ENCODE peak calls at places on chromosomes 4 and X, in five cellular contexts. One of them, this sample, is unnamed. For H3K4me1 and H3K27me3, the result is how much of the 10 kb centered on the place peaks cover.

GRCh38 chr4:148053298-148054003 is 321.6 kb downstream of the ARHGAP10 start:
- DNase-seq in neural progenitor cell: no peak
- DNase-seq in body of pancreas: no peak
- DNase-seq in tibial artery: no peak
- DNase-seq in sigmoid colon: no peak
- DNase-seq in this sample: no peak

GRCh38 chr4:4869380-4869723 is 9.9 kb downstream of the MSX1 start:
- DNase-seq in neural progenitor cell: peak
- DNase-seq in body of pancreas: no peak
- DNase-seq in tibial artery: no peak
- DNase-seq in sigmoid colon: no peak
- DNase-seq in this sample: no peak

GRCh38 chrX:20547649-20548051 is 280.9 kb upstream of the RPS6KA3 start:
- DNase-seq in neural progenitor cell: no peak
- DNase-seq in body of pancreas: peak
- DNase-seq in tibial artery: peak
- DNase-seq in sigmoid colon: no peak
- DNase-seq in this sample: peak

GRCh38 chr4:83114576-83114975 is at the start of gene PLAC8:
- DNase-seq in neural progenitor cell: no peak
- DNase-seq in body of pancreas: no peak
- DNase-seq in tibial artery: no peak
- DNase-seq in sigmoid colon: no peak
- DNase-seq in this sample: peak

GRCh38 chr4:152684007-152684406 is 4.2 kb upstream of the TMEM154 start:
- DNase-seq in neural progenitor cell: no peak
- DNase-seq in body of pancreas: no peak
- DNase-seq in tibial artery: no peak
- DNase-seq in sigmoid colon: no peak
- DNase-seq in this sample: peak

GRCh38 chrX:41960142-41960541 is 36.8 kb upstream of the CASK start:
- DNase-seq in neural progenitor cell: no peak
- DNase-seq in body of pancreas: no peak
- DNase-seq in tibial artery: no peak
- DNase-seq in sigmoid colon: no peak
- DNase-seq in this sample: no peak

GRCh38 chrX:106415276-106415895 is 196.4 kb upstream of the RADX start:
- DNase-seq in neural progenitor cell: peak
- DNase-seq in body of pancreas: peak
- DNase-seq in tibial artery: no peak
- DNase-seq in sigmoid colon: no peak
- DNase-seq in this sample: peak

GRCh38 chrX:10482262-10482661 is 138.1 kb downstream of the MID1 start:
- DNase-seq in neural progenitor cell: no peak
- DNase-seq in body of pancreas: no peak
- DNase-seq in tibial artery: no peak
- DNase-seq in sigmoid colon: no peak
- DNase-seq in this sample: peak

GRCh38 chr4:137076908-137077307 is 455.4 kb downstream of the PCDH18 start:
- DNase-seq in neural progenitor cell: no peak
- DNase-seq in body of pancreas: no peak
- DNase-seq in tibial artery: no peak
- DNase-seq in sigmoid colon: peak
- DNase-seq in this sample: no peak

GRCh38 chr4:158079661-158080060 is 93.2 kb downstream of the GASK1B start:
- DNase-seq in neural progenitor cell: no peak
- DNase-seq in body of pancreas: no peak
- DNase-seq in tibial artery: no peak
- DNase-seq in sigmoid colon: peak
- DNase-seq in this sample: no peak

GRCh38 chr4:41644915-41645295 is 103.6 kb downstream of the PHOX2B start:
- DNase-seq in neural progenitor cell: peak
- DNase-seq in body of pancreas: no peak
- DNase-seq in tibial artery: no peak
- DNase-seq in sigmoid colon: no peak
- DNase-seq in this sample: no peak

GRCh38 chrX:124033821-124034220 is 72.3 kb downstream of the STAG2 start:
- DNase-seq in neural progenitor cell: no peak
- DNase-seq in body of pancreas: no peak
- DNase-seq in tibial artery: no peak
- DNase-seq in sigmoid colon: no peak
- DNase-seq in this sample: no peak

GRCh38 chr4:167233523-167234387 is 539 bp downstream of the SPOCK3 start:
- DNase-seq in neural progenitor cell: peak
- DNase-seq in body of pancreas: no peak
- DNase-seq in tibial artery: no peak
- DNase-seq in sigmoid colon: no peak
- DNase-seq in this sample: peak

GRCh38 chrX:8042304-8042703 is 115.1 kb upstream of the PNPLA4 start:
- DNase-seq in neural progenitor cell: peak
- DNase-seq in body of pancreas: no peak
- DNase-seq in tibial artery: no peak
- DNase-seq in sigmoid colon: no peak
- DNase-seq in this sample: no peak

GRCh38 chr4:134691915-134692314 is 490.3 kb upstream of the PABPC4L start:
- DNase-seq in neural progenitor cell: no peak
- DNase-seq in body of pancreas: no peak
- DNase-seq in tibial artery: no peak
- DNase-seq in sigmoid colon: no peak
- DNase-seq in this sample: no peak

DNA sequence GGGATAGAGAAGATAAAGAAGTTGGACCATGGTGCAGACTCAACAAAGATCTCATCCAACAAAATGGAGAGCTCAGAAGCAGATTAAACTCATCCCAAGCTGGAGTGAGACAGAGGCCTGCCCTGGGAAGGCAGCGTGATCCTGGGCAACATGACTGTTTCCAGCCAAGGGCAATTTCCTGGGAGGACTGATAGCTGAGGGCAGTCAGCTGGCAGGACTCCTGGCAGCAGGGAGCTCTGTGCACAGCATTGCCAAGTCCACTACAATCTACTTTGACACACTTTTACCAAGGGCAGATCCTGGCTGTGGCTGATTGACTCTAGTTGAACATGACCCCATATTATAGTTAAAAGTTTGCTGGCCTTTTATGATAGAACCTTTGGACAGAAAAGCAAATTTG is 357.3 kb upstream of the RASGEF1B start:
- DNase-seq in neural progenitor cell: no peak
- DNase-seq in body of pancreas: peak
- DNase-seq in tibial artery: no peak
- DNase-seq in sigmoid colon: no peak
- DNase-seq in this sample: no peak
- H3K4me1 ChIP-seq in neural progenitor cell: under half
- H3K4me1 ChIP-seq in body of pancreas: under half
- H3K4me1 ChIP-seq in tibial artery: under half
- H3K4me1 ChIP-seq in sigmoid colon: under half
- H3K4me1 ChIP-seq in this sample: under half

GRCh38 chr4:15234585-15235126 is 193.2 kb upstream of the C1QTNF7 start:
- DNase-seq in neural progenitor cell: no peak
- DNase-seq in body of pancreas: peak
- DNase-seq in tibial artery: no peak
- DNase-seq in sigmoid colon: no peak
- DNase-seq in this sample: peak
- H3K27me3 ChIP-seq in neural progenitor cell: under half
- H3K27me3 ChIP-seq in body of pancreas: under half
- H3K27me3 ChIP-seq in tibial artery: under half
- H3K27me3 ChIP-seq in sigmoid colon: under half
- H3K27me3 ChIP-seq in this sample: under half

DNA sequence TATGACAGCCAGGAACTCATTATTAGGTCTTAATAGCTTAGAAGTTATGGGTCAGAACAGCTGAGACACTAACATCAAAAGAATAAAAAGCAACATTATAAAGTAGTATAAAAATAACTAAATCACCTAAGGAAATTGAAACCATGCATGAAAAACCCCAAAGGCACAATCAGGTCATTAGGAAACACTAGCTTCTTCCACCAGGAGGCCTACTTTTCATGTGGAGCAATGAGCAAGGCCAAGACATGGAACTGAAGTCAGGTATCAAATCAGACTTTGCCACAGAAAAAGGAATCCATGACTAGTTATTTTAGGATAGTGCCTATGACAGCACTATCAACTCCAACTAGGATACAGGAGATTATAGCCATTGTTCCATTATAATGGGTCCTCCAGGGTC is 7.9 kb downstream of the HUWE1 start:
- DNase-seq in neural progenitor cell: peak
- DNase-seq in body of pancreas: no peak
- DNase-seq in tibial artery: no peak
- DNase-seq in sigmoid colon: no peak
- DNase-seq in this sample: no peak
- TF ChIP-seq CTCF in neural progenitor cell: peak
- TF ChIP-seq CTCF in body of pancreas: no peak
- TF ChIP-seq CTCF in tibial artery: no peak
- TF ChIP-seq CTCF in sigmoid colon: no peak
- TF ChIP-seq CTCF in this sample: peak

DNA sequence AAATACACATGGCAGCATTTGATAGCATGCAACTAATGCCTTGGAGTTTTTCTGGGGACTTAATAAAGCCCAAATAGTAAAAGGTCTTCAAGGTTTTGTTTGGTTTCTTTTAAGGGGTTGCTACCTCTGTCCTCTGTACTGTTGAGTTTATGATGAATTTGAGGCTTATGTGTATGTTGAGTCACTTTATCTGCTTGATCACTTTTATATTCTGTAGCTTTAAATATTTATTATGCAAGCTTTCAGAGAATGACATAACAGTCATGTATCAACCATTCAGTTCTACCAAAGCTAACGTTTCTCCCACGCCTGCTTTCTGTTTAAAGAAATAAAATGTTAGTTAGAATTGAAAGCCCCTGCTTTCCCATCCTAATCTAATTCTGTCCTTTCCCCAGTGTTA is 122.2 kb downstream of the NHS start:
- DNase-seq in neural progenitor cell: no peak
- DNase-seq in body of pancreas: no peak
- DNase-seq in tibial artery: no peak
- DNase-seq in sigmoid colon: no peak
- DNase-seq in this sample: no peak
- H3K4me1 ChIP-seq in neural progenitor cell: under half
- H3K4me1 ChIP-seq in body of pancreas: under half
- H3K4me1 ChIP-seq in tibial artery: under half
- H3K4me1 ChIP-seq in sigmoid colon: under half
- H3K4me1 ChIP-seq in this sample: under half

GRCh38 chrX:136747003-136747986 is 33.4 kb downstream of the ARHGEF6 start:
- DNase-seq in neural progenitor cell: no peak
- DNase-seq in body of pancreas: peak
- DNase-seq in tibial artery: no peak
- DNase-seq in sigmoid colon: no peak
- DNase-seq in this sample: no peak
- H3K27me3 ChIP-seq in neural progenitor cell: under half
- H3K27me3 ChIP-seq in body of pancreas: under half
- H3K27me3 ChIP-seq in tibial artery: under half
- H3K27me3 ChIP-seq in sigmoid colon: under half
- H3K27me3 ChIP-seq in this sample: under half

GRCh38 chr4:144450526-144450925 is 195.4 kb upstream of the HHIP start:
- DNase-seq in neural progenitor cell: no peak
- DNase-seq in body of pancreas: no peak
- DNase-seq in tibial artery: no peak
- DNase-seq in sigmoid colon: no peak
- DNase-seq in this sample: no peak
- TF ChIP-seq CTCF in neural progenitor cell: no peak
- TF ChIP-seq CTCF in body of pancreas: no peak
- TF ChIP-seq CTCF in tibial artery: no peak
- TF ChIP-seq CTCF in sigmoid colon: no peak
- TF ChIP-seq CTCF in this sample: no peak

GRCh38 chrX:125544856-125545255 is 225.2 kb downstream of the TEX13C start:
- DNase-seq in neural progenitor cell: no peak
- DNase-seq in body of pancreas: no peak
- DNase-seq in tibial artery: no peak
- DNase-seq in sigmoid colon: no peak
- DNase-seq in this sample: no peak
- H3K4me1 ChIP-seq in neural progenitor cell: under half
- H3K4me1 ChIP-seq in body of pancreas: under half
- H3K4me1 ChIP-seq in tibial artery: under half
- H3K4me1 ChIP-seq in sigmoid colon: under half
- H3K4me1 ChIP-seq in this sample: under half

GRCh38 chr4:3720461-3720860 is 45.7 kb upstream of the ADRA2C start:
- DNase-seq in neural progenitor cell: no peak
- DNase-seq in body of pancreas: no peak
- DNase-seq in tibial artery: no peak
- DNase-seq in sigmoid colon: no peak
- DNase-seq in this sample: no peak

GRCh38 chr4:3718462-3718861 is 47.7 kb upstream of the ADRA2C start:
- DNase-seq in neural progenitor cell: no peak
- DNase-seq in body of pancreas: no peak
- DNase-seq in tibial artery: no peak
- DNase-seq in sigmoid colon: no peak
- DNase-seq in this sample: no peak

GRCh38 chr4:3717241-3717640 is 48.9 kb upstream of the ADRA2C start:
- DNase-seq in neural progenitor cell: no peak
- DNase-seq in body of pancreas: no peak
- DNase-seq in tibial artery: no peak
- DNase-seq in sigmoid colon: no peak
- DNase-seq in this sample: no peak

GRCh38 chr4:3719836-3720235 is 46.3 kb upstream of the ADRA2C start:
- DNase-seq in neural progenitor cell: no peak
- DNase-seq in body of pancreas: no peak
- DNase-seq in tibial artery: no peak
- DNase-seq in sigmoid colon: no peak
- DNase-seq in this sample: no peak

DNA sequence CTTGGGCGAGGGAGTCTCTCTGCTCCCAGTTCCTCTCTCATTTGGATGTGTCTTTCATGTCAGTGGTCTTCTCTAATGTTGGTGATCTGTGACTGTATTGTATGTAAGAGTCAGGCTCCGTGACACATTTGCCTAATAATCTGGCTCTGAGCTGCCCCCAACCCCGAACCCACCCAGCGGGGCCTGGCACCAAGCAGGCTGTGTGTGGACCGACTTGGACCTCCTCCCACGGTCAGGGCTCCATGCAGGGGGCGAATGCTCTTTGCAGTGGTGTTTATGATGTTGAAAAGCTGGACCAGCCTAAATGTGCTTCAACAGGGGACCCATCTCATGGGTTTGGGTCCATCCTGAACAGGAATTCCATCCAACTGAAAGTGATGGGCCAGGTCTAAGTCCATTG is 47.0 kb upstream of the ADRA2C start:
- DNase-seq in neural progenitor cell: no peak
- DNase-seq in body of pancreas: no peak
- DNase-seq in tibial artery: no peak
- DNase-seq in sigmoid colon: no peak
- DNase-seq in this sample: no peak
- H3K27me3 ChIP-seq in neural progenitor cell: under half
- H3K27me3 ChIP-seq in body of pancreas: under half
- H3K27me3 ChIP-seq in tibial artery: under half
- H3K27me3 ChIP-seq in sigmoid colon: under half
- H3K27me3 ChIP-seq in this sample: under half

DNA sequence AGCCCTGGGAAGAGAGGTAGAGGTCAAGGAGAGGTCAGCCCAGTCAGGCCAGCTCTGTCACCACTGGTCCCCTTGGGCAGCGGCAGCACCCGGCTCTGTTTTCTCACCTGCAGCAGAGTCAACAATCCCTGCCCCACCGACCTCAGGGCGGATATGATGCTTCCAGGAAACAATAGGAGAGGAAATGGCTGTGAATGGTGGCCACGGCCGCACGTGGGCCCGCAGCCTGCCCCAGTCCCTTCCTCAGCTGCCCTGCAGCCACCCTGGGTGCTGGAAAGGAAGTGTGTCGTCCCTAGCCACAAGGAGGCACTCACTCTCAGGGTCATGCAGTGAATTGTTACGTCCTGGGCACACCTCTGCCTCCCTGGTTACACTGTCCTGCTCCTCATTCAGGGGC is 92.5 kb upstream of the ENPP6 start:
- DNase-seq in neural progenitor cell: no peak
- DNase-seq in body of pancreas: peak
- DNase-seq in tibial artery: no peak
- DNase-seq in sigmoid colon: no peak
- DNase-seq in this sample: no peak
- TF ChIP-seq CTCF in neural progenitor cell: peak
- TF ChIP-seq CTCF in body of pancreas: peak
- TF ChIP-seq CTCF in tibial artery: no peak
- TF ChIP-seq CTCF in sigmoid colon: no peak
- TF ChIP-seq CTCF in this sample: peak